ENCODE peak calls at places on chromosomes 13 and 19, in five cellular contexts. L, V, B, U and F are unnamed samples.

GRCh38 chr13:23952796-23953195 is 55.5 kb upstream of the C1QTNF9B start:
- DNase-seq in L (no peak), V (no peak), B (no peak), U (no peak), F (no peak)

GRCh38 chr13:36875431-36875830 is 44.6 kb downstream of the SMAD9 start:
- DNase-seq in L (no peak), V (no peak), B (no peak), U (no peak), F (no peak)

GRCh38 chr19:23071087-23071511 is 45.7 kb upstream of the ZNF730 start:
- DNase-seq in L (peak; percentile 24), V (no peak), B (peak; percentile 60), U (no peak), F (no peak)

GRCh38 chr13:99941086-99941485 is 30.5 kb downstream of the ZIC5 start:
- DNase-seq in L (no peak), V (no peak), B (no peak), U (no peak), F (no peak)

GRCh38 chr13:99605417-99606321 is 104.4 kb downstream of the TM9SF2 start:
- DNase-seq in L (no peak), V (peak; percentile 16), B (peak; percentile 44), U (peak; percentile 63), F (peak; percentile 68)

GRCh38 chr13:111031531-111031961 is 83.6 kb upstream of the ARHGEF7 start:
- DNase-seq in L (peak; percentile 59), V (no peak), B (peak; percentile 76), U (no peak), F (no peak)

GRCh38 chr13:84481958-84482357 is 599.7 kb upstream of the SLITRK1 start:
- DNase-seq in L (peak; percentile 66), V (no peak), B (no peak), U (no peak), F (no peak)

GRCh38 chr19:13014101-13014920 is 19.0 kb downstream of the NFIX start:
- DNase-seq in L (peak; percentile 23), V (no peak), B (no peak), U (no peak), F (no peak)

GRCh38 chr13:38662362-38662761 is 24.5 kb upstream of the FREM2 start:
- DNase-seq in L (peak; percentile 84), V (no peak), B (no peak), U (no peak), F (no peak)

GRCh38 chr13:44011036-44011435 is 131.3 kb downstream of the LACC1 start:
- DNase-seq in L (no peak), V (no peak), B (peak; percentile 40), U (no peak), F (no peak)

GRCh38 chr19:47813304-47813994 is 8.3 kb upstream of the CRX start:
- DNase-seq in L (peak; percentile 41), V (peak; percentile 61), B (peak; percentile 66), U (peak; percentile 66), F (peak; percentile 87)

GRCh38 chr19:13146763-13147563 is 3.2 kb downstream of the STX10 start:
- DNase-seq in L (peak; percentile 66), V (no peak), B (peak; percentile 31), U (no peak), F (no peak)

GRCh38 chr13:77105051-77105450 is 78.1 kb upstream of the FBXL3 start:
- DNase-seq in L (no peak), V (no peak), B (no peak), U (no peak), F (no peak)

GRCh38 chr13:111395511-111396393 is 75.3 kb downstream of the TEX29 start:
- DNase-seq in L (no peak), V (no peak), B (no peak), U (no peak), F (peak; percentile 19)

GRCh38 chr19:6234527-6234926 is 45.2 kb downstream of the MLLT1 start:
- DNase-seq in L (no peak), V (no peak), B (no peak), U (no peak), F (no peak)

GRCh38 chr13:98819382-98819781 is 66.9 kb upstream of the SLC15A1 start:
- DNase-seq in L (no peak), V (no peak), B (no peak), U (no peak), F (no peak)

GRCh38 chr19:16621165-16621800 is 6.7 kb downstream of the MED26 start:
- DNase-seq in L (no peak), V (no peak), B (peak; percentile 77), U (no peak), F (no peak)

GRCh38 chr13:108960006-108960405 is 330.6 kb downstream of the MYO16 start:
- DNase-seq in L (no peak), V (no peak), B (no peak), U (no peak), F (no peak)
- H3K4me1 ChIP-seq in L (peaks cover 9% of the 10 kb centered on the region), V (peaks cover 15% of the 10 kb centered on the region), B (no peaks in the 10 kb centered on the region), U (no peaks in the 10 kb centered on the region), F (no peaks in the 10 kb centered on the region)

GRCh38 chr13:63345835-63346234 is 1930.2 kb upstream of the PCDH20 start:
- DNase-seq in L (no peak), V (no peak), B (no peak), U (no peak), F (no peak)

DNA sequence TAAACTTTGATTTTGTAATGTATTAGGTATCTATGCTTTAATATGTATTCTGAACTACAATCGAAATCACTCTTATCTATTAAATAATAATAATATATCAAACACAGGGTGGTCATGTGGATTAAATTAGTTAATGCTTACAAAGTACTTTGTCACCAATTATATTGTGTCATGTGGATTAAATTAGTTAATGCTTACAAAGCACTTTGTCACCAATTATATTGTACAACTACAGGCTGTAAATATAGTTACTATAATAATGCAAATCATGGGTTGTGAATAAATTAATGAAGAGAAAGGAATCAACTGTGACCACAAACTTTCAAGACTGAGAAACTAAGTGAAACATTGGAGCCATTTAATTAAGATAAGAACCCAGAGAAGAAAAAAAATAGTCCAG is 1929.1 kb upstream of the PCDH20 start:
- DNase-seq in L (no peak), V (no peak), B (no peak), U (no peak), F (no peak)
- H2AFZ ChIP-seq in L (no peak overlapping the region), V (no peak overlapping the region), B (no peak overlapping the region), U (no peak overlapping the region), F (no peak overlapping the region)

GRCh38 chr19:7258840-7259395 is 35.3 kb downstream of the INSR start:
- DNase-seq in L (no peak), V (no peak), B (no peak), U (no peak), F (no peak)
- H3K4me1 ChIP-seq in L (no peaks in the 10 kb centered on the region), V (peaks cover 18% of the 10 kb centered on the region), B (peaks cover 9% of the 10 kb centered on the region), U (peaks cover 3% of the 10 kb centered on the region), F (no peaks in the 10 kb centered on the region)

GRCh38 chr13:33665776-33666175 is 152.2 kb upstream of the RFC3 start:
- DNase-seq in L (no peak), V (no peak), B (no peak), U (no peak), F (no peak)

GRCh38 chr13:33657274-33657673 is 160.7 kb upstream of the RFC3 start:
- DNase-seq in L (no peak), V (no peak), B (no peak), U (no peak), F (no peak)

GRCh38 chr13:33659894-33660293 is 158.1 kb upstream of the RFC3 start:
- DNase-seq in L (no peak), V (no peak), B (no peak), U (no peak), F (no peak)

GRCh38 chr13:33662392-33662791 is 155.6 kb upstream of the RFC3 start:
- DNase-seq in L (no peak), V (no peak), B (no peak), U (no peak), F (no peak)
- H2AFZ ChIP-seq in L (no peak overlapping the region), V (no peak overlapping the region), B (no peak overlapping the region), U (no peak overlapping the region), F (no peak overlapping the region)

DNA sequence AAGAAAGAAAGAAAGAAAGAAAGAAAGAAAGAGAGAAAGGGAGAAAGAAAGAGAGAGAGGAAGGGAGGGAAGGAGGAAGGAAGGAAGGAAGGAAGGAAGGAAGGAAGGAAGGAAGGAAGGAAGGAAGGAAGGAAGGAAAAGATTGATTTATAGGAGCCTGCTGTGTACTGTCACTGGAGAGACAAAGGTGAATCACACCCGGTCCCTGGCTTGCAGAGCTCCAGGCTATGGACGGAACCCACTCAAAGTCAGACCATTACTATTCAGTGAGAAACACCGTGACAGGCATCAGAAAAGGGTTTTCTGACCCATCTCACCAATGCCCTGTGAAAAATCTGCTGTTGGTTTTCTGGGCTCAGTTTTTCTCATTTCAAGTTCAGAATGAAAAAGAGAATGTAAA is 7.3 kb upstream of the CEACAM6 start:
- DNase-seq in L (no peak), V (no peak), B (no peak), U (no peak), F (no peak)
- H3K4me1 ChIP-seq in L (no peaks in the 10 kb centered on the region), V (no peaks in the 10 kb centered on the region), B (no peaks in the 10 kb centered on the region), U (peaks cover 13% of the 10 kb centered on the region), F (no peaks in the 10 kb centered on the region)

GRCh38 chr13:33287142-33287882 is 1.8 kb upstream of the STARD13 start:
- DNase-seq in L (no peak), V (no peak), B (peak; percentile 68), U (no peak), F (no peak)
- H2AFZ ChIP-seq in L (peak overlapping the region; percentile 17), V (no peak overlapping the region), B (no peak overlapping the region), U (no peak overlapping the region), F (no peak overlapping the region)

GRCh38 chr13:33108620-33109019 is 92.4 kb downstream of the KL start:
- DNase-seq in L (peak; percentile 81), V (no peak), B (no peak), U (no peak), F (no peak)

GRCh38 chr13:33109801-33110200 is 93.6 kb downstream of the KL start:
- DNase-seq in L (no peak), V (no peak), B (no peak), U (peak; percentile 7), F (peak; percentile 83)

GRCh38 chr13:33110386-33110712 is 94.1 kb downstream of the KL start:
- DNase-seq in L (no peak), V (no peak), B (no peak), U (no peak), F (no peak)

GRCh38 chr13:33110713-33111413 is 94.6 kb downstream of the KL start:
- DNase-seq in L (peak; percentile 71), V (no peak), B (peak; percentile 12), U (peak; percentile 32), F (peak; percentile 77)

DNA sequence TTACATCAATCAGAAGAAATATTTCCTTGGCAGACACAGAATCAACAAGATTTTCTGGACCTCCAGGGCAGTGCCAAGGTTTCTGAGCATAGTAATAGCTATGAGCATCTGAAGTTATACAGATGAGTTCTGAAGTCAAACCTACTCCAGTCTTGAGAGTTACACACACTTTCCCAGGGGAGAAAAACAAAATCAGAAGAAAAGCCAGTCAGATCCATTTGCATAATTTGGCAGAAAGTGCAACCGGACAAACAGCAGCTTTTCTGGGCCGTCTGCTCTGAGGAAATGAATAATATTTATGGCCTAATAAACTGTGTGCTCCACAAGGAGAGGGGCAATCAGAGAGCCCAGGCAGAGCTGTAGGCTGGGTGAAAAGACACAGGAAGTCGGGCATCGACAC is 93.1 kb downstream of the KL start:
- DNase-seq in L (peak; percentile 64), V (no peak), B (no peak), U (no peak), F (no peak)
- H3K4me1 ChIP-seq in L (peaks cover 47% of the 10 kb centered on the region), V (no peaks in the 10 kb centered on the region), B (peaks cover 4% of the 10 kb centered on the region), U (peaks cover 15% of the 10 kb centered on the region), F (peaks cover 31% of the 10 kb centered on the region)

GRCh38 chr13:21243045-21243842 is 66.8 kb downstream of the MRPL57 start:
- DNase-seq in L (no peak), V (no peak), B (no peak), U (no peak), F (no peak)
- H2AFZ ChIP-seq in L (no peak overlapping the region), V (no peak overlapping the region), B (no peak overlapping the region), U (no peak overlapping the region), F (no peak overlapping the region)